ENCODE peak calls at places on chromosome 12, in four cellular contexts. N is nephron progenitor cell, I is A549, H is progenitor cell of endocrine pancreas. T is an unnamed sample.

GRCh38 chr12:85626031-85626781 is 210.0 kb downstream of the RASSF9 start:
- DNase-seq in I (no peak), N (no peak), H (no peak), T (no peak)

GRCh38 chr12:3035171-3035570 is 42.0 kb upstream of the TSPAN9 start:
- DNase-seq in H (no peak), I (no peak), N (no peak), T (peak)

GRCh38 chr12:91575631-91576030 is 393.0 kb upstream of the DCN start:
- DNase-seq in H (no peak), N (no peak), I (no peak), T (no peak)

GRCh38 chr12:11797317-11797913 is 147.9 kb downstream of the ETV6 start:
- DNase-seq in N (no peak), H (no peak), I (no peak), T (no peak)

GRCh38 chr12:7012024-7012607 is 6.2 kb downstream of the LPCAT3 start:
- DNase-seq in H (no peak), I (no peak), N (no peak), T (no peak)

GRCh38 chr12:101019667-101020066 is 190.4 kb downstream of the SLC5A8 start:
- DNase-seq in H (no peak), I (no peak), N (no peak), T (no peak)

GRCh38 chr12:95204141-95204866 is 13.0 kb downstream of the FGD6 start:
- DNase-seq in N (no peak), H (no peak), I (peak), T (peak)

GRCh38 chr12:101172316-101172715 is 37.7 kb downstream of the SLC5A8 start:
- DNase-seq in H (no peak), I (no peak), N (peak), T (peak)

GRCh38 chr12:19933924-19934323 is 434.4 kb upstream of the PDE3A start:
- DNase-seq in N (no peak), H (no peak), I (no peak), T (no peak)

GRCh38 chr12:76083246-76083735 is 1.2 kb downstream of the NAP1L1 start:
- DNase-seq in H (no peak), I (no peak), N (no peak), T (no peak)

GRCh38 chr12:5333096-5333495 is 98.8 kb upstream of the NTF3 start:
- DNase-seq in N (no peak), H (no peak), I (no peak), T (no peak)

GRCh38 chr12:108268397-108268796 is 70.7 kb downstream of the CMKLR1 start:
- DNase-seq in I (no peak), N (no peak), H (no peak), T (no peak)

GRCh38 chr12:113315358-113315757 is 19.6 kb downstream of the SLC8B1 start:
- DNase-seq in H (no peak), I (no peak), N (no peak), T (no peak)

DNA sequence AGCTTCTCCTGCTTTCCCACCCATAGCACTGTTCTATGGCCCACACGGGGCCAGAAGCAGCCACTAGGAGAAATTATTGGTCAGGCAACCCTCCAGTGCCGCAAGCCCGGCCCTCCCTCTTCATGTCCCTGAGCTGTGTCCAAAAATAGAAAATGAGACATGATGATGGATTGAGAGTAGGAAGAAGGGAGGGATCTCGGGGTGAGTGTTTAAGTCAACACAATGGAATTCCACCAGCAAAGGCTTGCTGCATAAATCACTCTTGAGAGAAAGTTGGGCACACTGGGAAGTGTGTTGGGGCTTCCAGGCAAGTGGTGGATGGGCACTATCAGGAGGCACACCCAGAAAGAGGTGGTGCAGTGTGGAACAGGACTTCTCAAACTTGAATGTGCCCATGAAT is 94.2 kb downstream of the LLPH start:
- DNase-seq in H (no peak), I (peak), N (no peak), T (no peak)
- TF ChIP-seq CTCF in H (no peak), I (no peak), N (no peak), T (no peak)

DNA sequence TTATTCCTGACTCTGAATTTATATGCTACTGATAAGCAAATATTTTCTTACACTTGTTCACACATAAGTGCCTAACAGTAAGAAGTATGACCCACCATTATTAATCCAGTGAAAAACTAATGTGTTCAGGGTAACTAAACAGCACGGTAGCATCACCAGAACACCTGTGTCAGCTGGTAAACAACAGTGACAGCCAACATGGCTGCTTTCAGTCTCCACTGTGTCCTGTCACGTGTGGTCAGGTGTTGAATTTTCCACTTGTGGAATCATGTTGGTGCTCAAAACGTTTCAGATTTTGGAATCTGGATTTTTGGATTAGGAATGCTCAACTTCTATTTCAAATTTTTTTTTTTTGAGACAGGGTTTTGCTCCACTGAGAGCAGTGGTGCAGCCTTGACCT is 14.3 kb upstream of the ATP23 start:
- DNase-seq in I (no peak), H (no peak), N (no peak), T (no peak)
- TF ChIP-seq CTCF in I (no peak), H (no peak), N (no peak), T (no peak)

GRCh38 chr12:98453070-98453469 is 62.3 kb upstream of the TMPO start:
- DNase-seq in I (no peak), N (no peak), H (no peak), T (no peak)
- TF ChIP-seq CTCF in I (no peak), N (no peak), H (no peak), T (no peak)

GRCh38 chr12:41681898-41682297 is 462.8 kb downstream of the GXYLT1 start:
- DNase-seq in N (no peak), I (no peak), H (no peak), T (no peak)
- TF ChIP-seq CTCF in N (no peak), I (no peak), H (no peak), T (no peak)

GRCh38 chr12:53585726-53586125 is 40.5 kb downstream of the ATF7 start:
- DNase-seq in H (no peak), I (no peak), N (no peak), T (no peak)
- TF ChIP-seq CTCF in H (no peak), I (no peak), N (no peak), T (no peak)

DNA sequence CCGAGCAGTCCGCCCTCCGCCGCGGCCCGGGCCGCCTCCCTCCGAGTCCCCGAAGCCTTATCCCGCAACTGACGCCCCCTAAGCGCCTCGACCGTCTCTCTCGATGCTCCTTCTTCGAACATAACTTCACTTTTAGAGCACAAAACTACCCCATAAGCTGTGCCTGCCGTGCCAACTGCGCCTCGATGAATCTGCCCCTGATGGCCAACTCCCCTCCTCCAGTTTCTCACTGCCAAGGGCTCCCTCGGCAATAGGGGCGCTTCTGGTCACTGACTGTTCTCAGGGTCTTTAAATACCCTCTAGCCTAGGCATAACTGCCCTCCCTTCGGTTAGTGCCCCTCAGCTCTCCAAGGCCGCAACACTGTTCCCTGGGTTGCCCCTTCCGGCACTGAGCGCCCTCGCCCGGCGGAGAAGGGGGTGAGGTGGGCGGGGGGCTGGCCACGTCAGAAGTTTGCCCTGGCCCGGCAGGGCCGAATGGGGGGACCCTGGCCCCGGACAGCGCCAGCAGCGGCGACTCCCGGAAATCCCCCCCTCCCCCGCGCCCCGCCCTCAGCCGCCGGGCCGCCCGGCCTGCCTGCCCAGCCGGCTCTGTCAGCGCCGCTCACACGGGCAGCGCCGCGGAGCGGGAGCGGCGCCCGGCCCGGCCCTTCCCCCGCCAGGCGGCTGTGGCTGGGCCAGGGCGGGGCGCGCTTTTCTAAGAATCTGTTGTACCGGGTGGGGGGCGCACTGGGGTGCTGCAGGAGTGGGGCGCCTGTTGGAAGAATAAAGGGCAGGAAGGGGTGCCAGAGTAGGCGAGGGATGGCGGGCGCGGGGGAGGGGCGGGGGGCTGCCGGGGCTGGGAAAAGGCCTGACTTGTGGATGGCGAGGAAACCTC is 10.6 kb downstream of the RARG start:
- DNase-seq in I (peak), H (peak), N (peak), T (peak)
- TF ChIP-seq CTCF in I (peak), H (peak), N (no peak), T (no peak)

DNA sequence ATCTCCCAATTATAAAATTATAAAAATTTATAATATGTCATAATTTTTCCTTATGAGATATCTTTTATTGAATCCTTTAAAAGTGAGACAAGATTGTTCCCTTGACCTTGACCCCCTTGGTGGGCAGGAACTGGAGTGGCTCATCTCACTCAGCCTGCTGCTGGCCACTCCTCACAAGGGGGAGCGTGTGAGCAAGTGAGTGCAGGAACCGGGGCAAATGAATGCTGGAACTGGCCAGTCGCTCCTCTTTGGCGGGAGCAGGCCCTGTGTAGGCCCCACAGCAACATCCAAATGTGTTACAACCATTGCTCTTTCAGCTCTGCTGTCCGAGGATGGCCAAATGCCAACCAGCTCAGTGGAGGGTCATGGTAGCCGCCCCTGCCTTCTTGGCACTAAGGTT is 178.8 kb downstream of the ETNK1 start:
- DNase-seq in I (no peak), H (no peak), N (no peak), T (no peak)
- TF ChIP-seq CTCF in I (no peak), H (no peak), N (no peak), T (no peak)

DNA sequence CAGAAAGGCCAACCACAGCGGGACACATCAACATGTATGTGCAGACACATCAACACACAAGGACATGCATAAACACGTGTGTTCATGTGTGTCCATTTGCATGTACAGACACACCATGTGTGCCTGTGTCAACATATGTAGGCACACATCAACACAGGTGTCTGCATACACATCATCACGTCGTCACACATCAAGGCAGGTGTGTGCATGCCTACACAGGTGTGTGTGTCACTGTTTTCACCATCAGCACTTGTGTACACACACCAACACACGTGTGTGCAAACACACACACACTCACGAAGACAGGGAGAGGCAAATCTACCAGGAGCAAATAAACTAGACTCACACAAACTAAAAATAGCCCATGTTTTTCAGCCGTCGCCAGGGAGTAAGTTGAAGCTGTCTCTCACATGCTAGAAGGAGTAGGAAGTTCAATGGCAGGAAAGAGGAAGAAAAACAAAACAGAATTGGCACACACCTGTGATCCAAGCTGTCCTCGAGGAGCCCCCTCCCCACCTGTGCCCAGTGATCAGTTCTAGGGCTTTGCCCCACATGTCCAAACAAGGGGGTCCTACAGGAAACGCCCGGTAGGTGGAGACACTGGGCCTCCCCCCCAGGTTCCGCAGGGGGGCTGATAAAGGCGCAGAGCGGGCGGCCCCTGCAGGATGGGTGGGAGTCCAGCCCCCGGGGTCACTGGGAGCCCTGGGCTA is 7.4 kb downstream of the SCARB1 start:
- DNase-seq in N (no peak), H (no peak), I (no peak), T (no peak)
- TF ChIP-seq CTCF in N (no peak), H (no peak), I (no peak), T (no peak)

DNA sequence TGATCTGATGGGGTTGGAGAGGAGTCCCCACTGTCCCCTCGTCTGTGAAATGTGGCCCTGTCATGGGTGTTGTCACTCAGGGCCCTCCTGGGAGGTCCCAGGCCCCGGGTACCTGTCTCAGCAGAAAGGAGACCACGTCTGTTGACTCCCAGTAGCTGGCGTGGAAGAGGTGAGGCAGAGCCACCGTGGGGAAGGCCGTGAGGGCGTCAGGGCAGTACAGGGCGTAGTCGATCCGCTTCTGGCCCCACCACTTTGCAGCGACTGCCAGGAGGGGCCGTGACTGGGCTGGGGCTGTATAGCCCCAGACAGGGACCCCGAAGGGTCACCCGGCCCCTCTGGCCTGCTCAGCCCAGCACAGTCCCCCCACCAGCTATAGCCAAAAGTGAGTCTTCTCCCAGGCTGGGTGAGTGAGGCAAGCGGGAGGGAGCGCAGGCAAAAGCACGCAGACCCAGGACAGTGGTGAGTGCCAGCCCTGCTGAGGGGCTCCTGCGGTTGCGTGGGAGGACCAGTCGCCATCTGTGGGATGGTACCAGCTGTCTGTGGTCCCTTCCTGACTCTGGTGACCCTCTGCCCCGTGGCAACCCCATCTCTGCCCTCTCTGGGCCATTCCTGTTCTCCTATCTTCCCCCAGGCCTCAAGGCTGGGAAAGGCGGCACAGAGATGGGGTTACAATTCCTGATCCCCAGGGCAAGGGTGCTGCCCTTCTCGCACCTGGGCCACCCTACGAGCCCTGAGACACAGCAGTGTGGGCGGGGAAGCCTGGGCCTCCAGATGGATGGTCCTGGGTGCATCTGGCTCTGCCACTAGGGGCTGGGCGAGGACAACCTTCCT is 8.3 kb downstream of the ARL6IP4 start:
- DNase-seq in I (no peak), H (no peak), N (no peak), T (no peak)
- TF ChIP-seq CTCF in I (no peak), H (no peak), N (no peak), T (no peak)

DNA sequence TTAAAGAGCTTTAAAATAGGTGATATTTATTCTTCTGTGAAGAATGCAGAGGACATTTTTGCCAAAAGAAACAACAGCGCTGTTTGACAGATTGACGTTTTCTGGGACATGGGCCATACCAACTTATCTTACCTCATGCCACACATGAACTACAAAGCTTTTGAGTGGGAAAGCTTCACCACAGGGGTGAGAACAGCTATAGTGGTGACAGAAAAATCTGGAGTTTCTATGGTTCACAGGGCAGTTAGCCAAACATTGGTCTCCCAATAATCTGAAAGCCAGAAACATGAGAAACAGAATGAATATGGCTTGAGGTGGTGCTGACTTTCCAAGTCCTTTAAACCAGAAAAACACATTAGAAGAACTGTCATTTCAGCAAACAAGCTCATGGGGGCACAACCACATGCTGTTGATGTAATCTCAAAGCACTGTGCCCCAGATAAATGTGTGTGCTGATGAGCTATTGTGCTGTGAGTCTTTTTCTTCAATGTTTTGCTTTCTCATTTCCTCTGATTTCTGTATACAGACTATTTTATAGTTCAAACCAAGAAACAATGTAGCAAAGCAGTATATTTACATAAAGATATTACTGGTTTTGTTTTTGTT is 905.4 kb downstream of the SLC16A7 start:
- DNase-seq in I (no peak), H (no peak), N (no peak), T (no peak)
- TF ChIP-seq CTCF in I (no peak), H (no peak), N (no peak), T (no peak)